ENCODE peak calls at places on chromosomes 11 and 22, in eight cellular contexts. One of them, this sample, is unnamed.

GRCh38 chr11:61477734-61478148 is 30.8 kb upstream of the LRRC10B start:
- DNase-seq in A549: peak
- DNase-seq in tibial nerve: peak
- DNase-seq in ovary: peak
- DNase-seq in IMR-90: no peak
- DNase-seq in H1: peak
- DNase-seq in suprapubic skin: no peak
- DNase-seq in heart left ventricle: peak
- DNase-seq in this sample: peak

GRCh38 chr11:63870351-63871197 is 31.7 kb downstream of the MARK2 start:
- DNase-seq in A549: no peak
- DNase-seq in tibial nerve: no peak
- DNase-seq in ovary: no peak
- DNase-seq in IMR-90: peak
- DNase-seq in H1: no peak
- DNase-seq in suprapubic skin: no peak
- DNase-seq in heart left ventricle: no peak
- DNase-seq in this sample: no peak

GRCh38 chr22:24975813-24976341 is 23.4 kb downstream of the KIAA1671 start:
- DNase-seq in A549: no peak
- DNase-seq in tibial nerve: peak
- DNase-seq in ovary: peak
- DNase-seq in IMR-90: no peak
- DNase-seq in H1: no peak
- DNase-seq in suprapubic skin: peak
- DNase-seq in heart left ventricle: no peak
- DNase-seq in this sample: peak

GRCh38 chr11:71244116-71244815 is 8.1 kb downstream of the SHANK2 start:
- DNase-seq in A549: no peak
- DNase-seq in tibial nerve: no peak
- DNase-seq in ovary: no peak
- DNase-seq in IMR-90: peak
- DNase-seq in H1: no peak
- DNase-seq in suprapubic skin: peak
- DNase-seq in heart left ventricle: no peak
- DNase-seq in this sample: no peak

GRCh38 chr11:69167916-69168691 is 12.4 kb downstream of the SMIM38 start:
- DNase-seq in A549: peak
- DNase-seq in tibial nerve: no peak
- DNase-seq in ovary: no peak
- DNase-seq in IMR-90: peak
- DNase-seq in H1: no peak
- DNase-seq in suprapubic skin: no peak
- DNase-seq in heart left ventricle: no peak
- DNase-seq in this sample: no peak

GRCh38 chr11:35526370-35526792 is 965 bp upstream of the PAMR1 start:
- DNase-seq in A549: peak
- DNase-seq in tibial nerve: no peak
- DNase-seq in ovary: no peak
- DNase-seq in IMR-90: peak
- DNase-seq in H1: no peak
- DNase-seq in suprapubic skin: no peak
- DNase-seq in heart left ventricle: no peak
- DNase-seq in this sample: no peak

GRCh38 chr11:20000393-20001134 is 159.7 kb downstream of the DBX1 start:
- DNase-seq in A549: peak
- DNase-seq in tibial nerve: no peak
- DNase-seq in ovary: no peak
- DNase-seq in IMR-90: no peak
- DNase-seq in H1: peak
- DNase-seq in suprapubic skin: no peak
- DNase-seq in heart left ventricle: peak
- DNase-seq in this sample: no peak

GRCh38 chr11:64562723-64563351 is 28.2 kb upstream of the SLC22A12 start:
- DNase-seq in A549: no peak
- DNase-seq in tibial nerve: no peak
- DNase-seq in ovary: no peak
- DNase-seq in IMR-90: no peak
- DNase-seq in H1: no peak
- DNase-seq in suprapubic skin: peak
- DNase-seq in heart left ventricle: no peak
- DNase-seq in this sample: no peak

GRCh38 chr22:44931077-44931540 is 78.7 kb downstream of the PHF21B start:
- DNase-seq in A549: no peak
- DNase-seq in tibial nerve: no peak
- DNase-seq in ovary: peak
- DNase-seq in IMR-90: peak
- DNase-seq in H1: no peak
- DNase-seq in suprapubic skin: no peak
- DNase-seq in heart left ventricle: peak
- DNase-seq in this sample: no peak

GRCh38 chr11:111836766-111837165 is 34.6 kb downstream of the ALG9 start:
- DNase-seq in A549: no peak
- DNase-seq in tibial nerve: no peak
- DNase-seq in ovary: no peak
- DNase-seq in IMR-90: peak
- DNase-seq in H1: no peak
- DNase-seq in suprapubic skin: no peak
- DNase-seq in heart left ventricle: no peak
- DNase-seq in this sample: no peak

GRCh38 chr11:11119917-11120316 is 233.1 kb downstream of the CSNK2A3 start:
- DNase-seq in A549: no peak
- DNase-seq in tibial nerve: no peak
- DNase-seq in ovary: no peak
- DNase-seq in IMR-90: no peak
- DNase-seq in H1: no peak
- DNase-seq in suprapubic skin: no peak
- DNase-seq in heart left ventricle: no peak
- DNase-seq in this sample: no peak

GRCh38 chr22:22366478-22366988 is 121.9 kb downstream of the VPREB1 start:
- DNase-seq in A549: no peak
- DNase-seq in tibial nerve: no peak
- DNase-seq in ovary: no peak
- DNase-seq in IMR-90: no peak
- DNase-seq in H1: no peak
- DNase-seq in suprapubic skin: no peak
- DNase-seq in heart left ventricle: no peak
- DNase-seq in this sample: no peak

DNA sequence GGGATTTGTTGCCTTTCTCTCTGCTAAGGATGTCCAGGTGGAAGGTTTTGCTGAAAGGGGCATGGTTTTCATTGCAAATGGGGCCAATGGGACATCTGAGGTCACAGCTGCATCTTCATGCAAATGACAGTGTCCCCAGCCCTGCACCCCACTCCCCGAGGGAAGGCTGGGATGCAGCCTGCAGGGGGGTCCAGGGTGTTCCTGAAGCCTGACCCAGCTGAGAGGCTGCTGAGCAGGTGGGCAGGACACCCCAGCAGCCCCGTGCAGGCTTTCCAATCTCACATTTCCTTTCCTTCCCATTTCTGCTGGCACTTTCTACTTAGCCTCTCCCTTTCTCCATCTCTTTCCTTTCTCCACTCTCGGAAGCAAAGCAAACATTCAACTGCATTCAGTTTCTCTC is 78.3 kb downstream of the SCN3B start:
- DNase-seq in A549: no peak
- DNase-seq in tibial nerve: no peak
- DNase-seq in ovary: no peak
- DNase-seq in IMR-90: no peak
- DNase-seq in H1: no peak
- DNase-seq in suprapubic skin: no peak
- DNase-seq in heart left ventricle: no peak
- DNase-seq in this sample: no peak
- H3K4me3 ChIP-seq in A549: no peak
- H3K4me3 ChIP-seq in tibial nerve: no peak
- H3K4me3 ChIP-seq in ovary: no peak
- H3K4me3 ChIP-seq in IMR-90: no peak
- H3K4me3 ChIP-seq in H1: no peak
- H3K4me3 ChIP-seq in suprapubic skin: no peak
- H3K4me3 ChIP-seq in heart left ventricle: no peak
- H3K4me3 ChIP-seq in this sample: no peak

GRCh38 chr11:104254347-104254746 is 90.4 kb upstream of the PDGFD start:
- DNase-seq in A549: peak
- DNase-seq in tibial nerve: no peak
- DNase-seq in ovary: peak
- DNase-seq in IMR-90: no peak
- DNase-seq in H1: peak
- DNase-seq in suprapubic skin: no peak
- DNase-seq in heart left ventricle: peak
- DNase-seq in this sample: no peak

GRCh38 chr11:104259121-104259610 is 95.2 kb upstream of the PDGFD start:
- DNase-seq in A549: no peak
- DNase-seq in tibial nerve: no peak
- DNase-seq in ovary: no peak
- DNase-seq in IMR-90: no peak
- DNase-seq in H1: no peak
- DNase-seq in suprapubic skin: no peak
- DNase-seq in heart left ventricle: no peak
- DNase-seq in this sample: no peak

GRCh38 chr11:104260456-104260855 is 96.5 kb upstream of the PDGFD start:
- DNase-seq in A549: no peak
- DNase-seq in tibial nerve: no peak
- DNase-seq in ovary: no peak
- DNase-seq in IMR-90: no peak
- DNase-seq in H1: no peak
- DNase-seq in suprapubic skin: no peak
- DNase-seq in heart left ventricle: no peak
- DNase-seq in this sample: no peak

GRCh38 chr11:104256525-104256924 is 92.6 kb upstream of the PDGFD start:
- DNase-seq in A549: peak
- DNase-seq in tibial nerve: no peak
- DNase-seq in ovary: no peak
- DNase-seq in IMR-90: peak
- DNase-seq in H1: no peak
- DNase-seq in suprapubic skin: no peak
- DNase-seq in heart left ventricle: no peak
- DNase-seq in this sample: no peak
- TF ChIP-seq CTCF in A549: no peak
- TF ChIP-seq CTCF in tibial nerve: no peak
- TF ChIP-seq CTCF in ovary: no peak
- TF ChIP-seq CTCF in IMR-90: peak
- TF ChIP-seq CTCF in H1: no peak
- TF ChIP-seq CTCF in suprapubic skin: no peak
- TF ChIP-seq CTCF in heart left ventricle: peak
- TF ChIP-seq CTCF in this sample: no peak

DNA sequence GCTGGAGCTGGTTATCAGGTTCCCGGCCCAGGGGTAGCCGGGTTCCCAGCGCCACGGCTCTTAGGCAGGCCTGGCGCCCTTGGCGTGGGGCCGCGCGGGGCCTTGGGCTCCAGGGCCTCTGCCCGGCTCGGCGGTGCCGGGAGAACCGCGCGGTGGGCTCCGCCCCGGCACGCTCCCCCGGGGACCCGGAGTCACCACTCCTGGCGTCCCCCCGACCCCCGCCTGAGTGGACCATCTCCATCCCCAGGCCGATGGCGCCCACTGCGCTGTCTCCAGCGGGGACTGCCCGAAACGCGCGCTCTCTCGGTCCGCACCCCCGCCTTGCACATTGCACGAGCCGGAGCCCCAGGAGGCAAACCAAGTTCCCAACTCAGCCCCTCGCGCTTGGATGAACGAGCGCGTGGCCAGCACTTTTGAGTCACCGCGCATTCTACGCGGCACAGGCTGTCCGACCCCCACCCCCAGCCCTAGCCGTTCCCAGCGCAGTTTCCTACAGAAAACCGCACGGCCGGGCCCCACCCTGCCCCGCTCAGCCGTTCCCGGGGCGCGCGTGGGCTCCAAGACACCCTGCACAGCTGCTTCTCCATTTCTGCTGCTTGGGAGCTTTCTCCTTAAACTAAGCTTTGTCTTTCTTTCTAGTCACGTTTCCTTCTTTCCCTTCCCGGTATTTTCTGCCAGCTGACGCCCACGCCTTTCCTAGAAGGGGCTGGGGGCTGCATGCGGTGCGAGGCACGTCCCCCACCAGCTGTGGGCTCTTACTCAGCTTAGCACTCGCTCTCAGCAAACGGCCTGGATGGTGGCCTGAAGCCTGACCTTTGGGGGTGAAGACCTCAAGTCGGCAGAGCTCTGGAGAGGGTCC is 650 bp upstream of the CHID1 start:
- DNase-seq in A549: peak
- DNase-seq in tibial nerve: no peak
- DNase-seq in ovary: peak
- DNase-seq in IMR-90: peak
- DNase-seq in H1: no peak
- DNase-seq in suprapubic skin: peak
- DNase-seq in heart left ventricle: peak
- DNase-seq in this sample: no peak
- TF ChIP-seq POLR2A in A549: peak
- TF ChIP-seq POLR2A in tibial nerve: no peak
- TF ChIP-seq POLR2A in ovary: no peak
- TF ChIP-seq POLR2A in IMR-90: no peak
- TF ChIP-seq POLR2A in H1: no peak
- TF ChIP-seq POLR2A in suprapubic skin: no peak
- TF ChIP-seq POLR2A in heart left ventricle: no peak
- TF ChIP-seq POLR2A in this sample: no peak

GRCh38 chr11:86152006-86152862 is 83.3 kb upstream of the PICALM start:
- DNase-seq in A549: no peak
- DNase-seq in tibial nerve: no peak
- DNase-seq in ovary: no peak
- DNase-seq in IMR-90: peak
- DNase-seq in H1: no peak
- DNase-seq in suprapubic skin: no peak
- DNase-seq in heart left ventricle: no peak
- DNase-seq in this sample: no peak
- H3K4me3 ChIP-seq in A549: no peak
- H3K4me3 ChIP-seq in tibial nerve: no peak
- H3K4me3 ChIP-seq in ovary: no peak
- H3K4me3 ChIP-seq in IMR-90: no peak
- H3K4me3 ChIP-seq in H1: no peak
- H3K4me3 ChIP-seq in suprapubic skin: no peak
- H3K4me3 ChIP-seq in heart left ventricle: no peak
- H3K4me3 ChIP-seq in this sample: no peak

GRCh38 chr11:33533668-33534067 is 167.0 kb downstream of the C11orf91 start:
- DNase-seq in A549: no peak
- DNase-seq in tibial nerve: no peak
- DNase-seq in ovary: no peak
- DNase-seq in IMR-90: peak
- DNase-seq in H1: no peak
- DNase-seq in suprapubic skin: no peak
- DNase-seq in heart left ventricle: no peak
- DNase-seq in this sample: no peak
- TF ChIP-seq CTCF in A549: no peak
- TF ChIP-seq CTCF in tibial nerve: no peak
- TF ChIP-seq CTCF in ovary: no peak
- TF ChIP-seq CTCF in IMR-90: no peak
- TF ChIP-seq CTCF in H1: no peak
- TF ChIP-seq CTCF in suprapubic skin: no peak
- TF ChIP-seq CTCF in heart left ventricle: no peak
- TF ChIP-seq CTCF in this sample: no peak

DNA sequence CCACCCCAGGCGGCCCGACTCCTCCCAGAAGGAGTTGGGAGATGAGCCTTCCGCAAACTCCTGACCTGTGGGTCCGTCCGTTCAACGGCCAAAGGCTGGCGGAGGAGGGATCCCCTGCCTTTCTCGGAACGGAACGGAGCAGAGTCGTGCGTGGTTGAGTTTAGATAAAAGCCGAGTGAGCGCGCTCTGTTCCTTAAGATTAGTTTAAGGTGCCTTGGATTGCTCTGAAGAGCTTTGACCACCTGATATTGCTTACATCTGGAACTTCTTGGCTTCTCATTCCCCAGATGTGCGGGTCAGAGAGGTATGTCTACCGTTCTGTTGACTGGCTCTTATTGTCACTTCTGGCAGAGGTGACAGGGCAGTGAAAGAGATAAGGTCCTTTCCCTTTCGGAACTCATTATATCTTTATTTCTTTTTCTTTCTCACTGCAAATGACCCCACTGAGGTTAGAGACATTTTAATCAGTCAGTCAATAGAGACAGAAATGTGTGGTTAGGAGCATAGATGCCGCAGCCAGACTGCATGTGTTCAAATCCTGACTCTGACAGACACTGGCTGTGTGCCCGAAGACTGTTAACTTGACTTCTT is at the start of gene TRIM6:
- DNase-seq in A549: peak
- DNase-seq in tibial nerve: peak
- DNase-seq in ovary: peak
- DNase-seq in IMR-90: peak
- DNase-seq in H1: no peak
- DNase-seq in suprapubic skin: peak
- DNase-seq in heart left ventricle: peak
- DNase-seq in this sample: no peak
- TF ChIP-seq POLR2A in A549: peak
- TF ChIP-seq POLR2A in tibial nerve: no peak
- TF ChIP-seq POLR2A in ovary: no peak
- TF ChIP-seq POLR2A in IMR-90: no peak
- TF ChIP-seq POLR2A in H1: no peak
- TF ChIP-seq POLR2A in suprapubic skin: no peak
- TF ChIP-seq POLR2A in heart left ventricle: no peak
- TF ChIP-seq POLR2A in this sample: no peak